ENCODE peak calls at places on chromosome 2, in seven cellular contexts. W is choroid plexus epithelial cell; L is iris pigment epithelial cell; F is body of pancreas; N is activated CD4-positive, alpha-beta T cell treated with anti-CD3 and anti-CD28 coated beads, Interleukin-2, amount 50 U/mL, for 48 hours; I is stimulated activated CD4-positive, alpha-beta T cell treated with anti-CD3 and anti-CD28 coated beads, Interleukin-1b, Interleukin-23, amount 100 ng/mL, for 24 hours; V is activated T-cell treated with anti-CD3 and anti-CD28 coated beads for 1 hour. K is an unnamed sample.
A peak's percentile ranks its signal among the peaks of the same experiment; 100 is the strongest.

GRCh38 chr2:180006781-180007579 is at the start of gene CWC22:
- DNase-seq in W (peak; percentile 94), L (peak; percentile 91), F (peak; percentile 88), N (peak; percentile 84), I (peak; percentile 54), V (peak; percentile 76), K (peak; percentile 80)

GRCh38 chr2:202269585-202269984 is 4.0 kb downstream of the NOP58 start:
- DNase-seq in W (no peak), L (no peak), F (no peak), N (no peak), I (no peak), V (no peak), K (no peak)

GRCh38 chr2:10149684-10150083 is 27.1 kb downstream of the RRM2 start:
- DNase-seq in W (no peak), L (no peak), F (no peak), N (no peak), I (no peak), V (no peak), K (no peak)

GRCh38 chr2:79935771-79936657 is 368.5 kb downstream of the LRRTM1 start:
- DNase-seq in W (peak; percentile 74), L (peak; percentile 82), F (peak; percentile 63), N (peak; percentile 7), I (no peak), V (no peak), K (no peak)

GRCh38 chr2:237181844-237182243 is 96.2 kb downstream of the COPS8 start:
- DNase-seq in W (peak; percentile 96), L (peak; percentile 96), F (no peak), N (no peak), I (no peak), V (no peak), K (no peak)

GRCh38 chr2:216012133-216012829 is 1.1 kb downstream of the MREG start:
- DNase-seq in W (no peak), L (peak; percentile 21), F (no peak), N (no peak), I (no peak), V (no peak), K (no peak)

GRCh38 chr2:64645014-64645418 is 8.7 kb downstream of the SERTAD2 start:
- DNase-seq in W (peak; percentile 89), L (peak; percentile 85), F (peak; percentile 74), N (peak; percentile 34), I (no peak), V (no peak), K (peak; percentile 69)

GRCh38 chr2:218406209-218406948 is 6.7 kb downstream of the CTDSP1 start:
- DNase-seq in W (peak; percentile 94), L (peak; percentile 95), F (peak; percentile 97), N (peak; percentile 97), I (peak; percentile 83), V (peak; percentile 92), K (peak; percentile 99)

GRCh38 chr2:190359896-190360376 is 16.5 kb downstream of the INPP1 start:
- DNase-seq in W (peak; percentile 71), L (peak; percentile 74), F (peak; percentile 77), N (peak; percentile 37), I (no peak), V (peak; percentile 8), K (peak; percentile 48)

GRCh38 chr2:236359426-236359825 is 95.2 kb upstream of the ASB18 start:
- DNase-seq in W (no peak), L (no peak), F (no peak), N (no peak), I (no peak), V (no peak), K (no peak)

GRCh38 chr2:42138163-42139016 is 30.8 kb upstream of the EML4 start:
- DNase-seq in W (peak; percentile 99), L (peak; percentile 99), F (peak; percentile 23), N (no peak), I (no peak), V (no peak), K (no peak)

GRCh38 chr2:63086687-63087086 is 36.1 kb downstream of the OTX1 start:
- DNase-seq in W (no peak), L (no peak), F (no peak), N (no peak), I (no peak), V (no peak), K (no peak)

GRCh38 chr2:151334082-151334815 is 23.1 kb upstream of the TNFAIP6 start:
- DNase-seq in W (peak; percentile 77), L (peak; percentile 90), F (no peak), N (no peak), I (no peak), V (no peak), K (no peak)

GRCh38 chr2:3463914-3464313 is 55.4 kb downstream of the ADI1 start:
- DNase-seq in W (no peak), L (no peak), F (no peak), N (no peak), I (no peak), V (no peak), K (no peak)

GRCh38 chr2:10500601-10501361 is 52.7 kb upstream of the ODC1 start:
- DNase-seq in W (no peak), L (no peak), F (no peak), N (no peak), I (no peak), V (no peak), K (no peak)

GRCh38 chr2:35973132-35973736 is 382.3 kb upstream of the CRIM1 start:
- DNase-seq in W (peak; percentile 69), L (peak; percentile 51), F (peak; percentile 10), N (no peak), I (no peak), V (no peak), K (no peak)

GRCh38 chr2:45497355-45497754 is 113.7 kb downstream of the SRBD1 start:
- DNase-seq in W (peak; percentile 9), L (peak; percentile 45), F (no peak), N (peak; percentile 64), I (peak; percentile 5), V (no peak), K (no peak)

GRCh38 chr2:38653715-38654494 is 12.0 kb upstream of the GALM start:
- DNase-seq in W (no peak), L (peak; percentile 38), F (no peak), N (peak; percentile 86), I (no peak), V (no peak), K (no peak)

GRCh38 chr2:227921648-227922047 is 50.2 kb downstream of the DAW1 start:
- DNase-seq in W (no peak), L (no peak), F (peak; percentile 57), N (no peak), I (no peak), V (no peak), K (no peak)

GRCh38 chr2:9112079-9112721 is 94.4 kb upstream of the ASAP2 start:
- DNase-seq in W (peak; percentile 91), L (peak; percentile 96), F (no peak), N (no peak), I (no peak), V (no peak), K (no peak)

GRCh38 chr2:239103125-239104098 is 255.5 kb downstream of the TWIST2 start:
- DNase-seq in W (no peak), L (no peak), F (no peak), N (no peak), I (no peak), V (no peak), K (peak; percentile 93)

GRCh38 chr2:240965905-240966456 is 32.4 kb upstream of the SNED1 start:
- DNase-seq in W (no peak), L (no peak), F (no peak), N (no peak), I (no peak), V (no peak), K (peak; percentile 53)

GRCh38 chr2:45275235-45275805 is 266.1 kb upstream of the SIX2 start:
- DNase-seq in W (peak; percentile 50), L (peak; percentile 57), F (peak; percentile 55), N (no peak), I (no peak), V (no peak), K (no peak)

GRCh38 chr2:150789376-150789905 is 302.0 kb upstream of the RND3 start:
- DNase-seq in W (no peak), L (no peak), F (no peak), N (no peak), I (no peak), V (no peak), K (no peak)

GRCh38 chr2:231933916-231934401 is 7.8 kb upstream of the NPPC start:
- DNase-seq in W (no peak), L (no peak), F (no peak), N (no peak), I (no peak), V (no peak), K (peak; percentile 83)

GRCh38 chr2:223084873-223085272 is 32.9 kb downstream of the KCNE4 start:
- DNase-seq in W (no peak), L (no peak), F (peak; percentile 16), N (no peak), I (no peak), V (no peak), K (peak; percentile 50)

GRCh38 chr2:46379213-46380037 is 82.2 kb downstream of the EPAS1 start:
- DNase-seq in W (peak; percentile 45), L (peak; percentile 36), F (no peak), N (no peak), I (no peak), V (no peak), K (no peak)

GRCh38 chr2:3704647-3705046 is 1.3 kb downstream of the DCDC2C start:
- DNase-seq in W (no peak), L (no peak), F (no peak), N (no peak), I (no peak), V (no peak), K (no peak)

GRCh38 chr2:120470041-120470716 is 124.2 kb downstream of the INHBB start:
- DNase-seq in W (peak; percentile 93), L (peak; percentile 95), F (peak; percentile 89), N (no peak), I (no peak), V (no peak), K (peak; percentile 94)

GRCh38 chr2:133264951-133265949 is 303.0 kb downstream of the NCKAP5 start:
- DNase-seq in W (no peak), L (no peak), F (peak; percentile 58), N (no peak), I (no peak), V (no peak), K (peak; percentile 50)

GRCh38 chr2:119029297-119029696 is 87.3 kb downstream of the MARCO start:
- DNase-seq in W (no peak), L (no peak), F (no peak), N (no peak), I (no peak), V (no peak), K (no peak)

GRCh38 chr2:229909090-229909489 is 12.7 kb downstream of the TRIP12 start:
- DNase-seq in W (peak; percentile 22), L (peak; percentile 33), F (no peak), N (no peak), I (no peak), V (no peak), K (no peak)

GRCh38 chr2:219448776-219449476 is 14.3 kb downstream of the SPEG start:
- DNase-seq in W (no peak), L (no peak), F (no peak), N (no peak), I (no peak), V (no peak), K (peak; percentile 12)

GRCh38 chr2:122704109-122704563 is 948.7 kb downstream of the TSN start:
- DNase-seq in W (no peak), L (no peak), F (no peak), N (no peak), I (no peak), V (no peak), K (no peak)